ENCODE peak calls at places on chromosome 12, in nine cellular contexts. F, Q, V, M, Y, J, N, X and U are unnamed samples.

GRCh38 chr12:54417712-54418440 is 1.2 kb downstream of the ITGA5 start:
- DNase-seq in F (no peak), Q (peak), V (peak), M (no peak), Y (no peak), J (no peak), N (peak), X (no peak), U (no peak)

GRCh38 chr12:75850751-75851462 is 180.7 kb downstream of the PHLDA1 start:
- DNase-seq in F (no peak), Q (no peak), V (peak), M (peak), Y (no peak), J (peak), N (no peak), X (peak), U (peak)

GRCh38 chr12:15209782-15210181 is 11.4 kb downstream of the RERG start:
- DNase-seq in F (no peak), Q (no peak), V (peak), M (peak), Y (no peak), J (peak), N (no peak), X (no peak), U (no peak)

GRCh38 chr12:77442633-77443032 is 377.3 kb upstream of the E2F7 start:
- DNase-seq in F (no peak), Q (no peak), V (peak), M (no peak), Y (no peak), J (peak), N (no peak), X (no peak), U (peak)

GRCh38 chr12:13000616-13000934 is 510 bp upstream of the HEBP1 start:
- DNase-seq in F (no peak), Q (no peak), V (no peak), M (no peak), Y (no peak), J (peak), N (no peak), X (no peak), U (no peak)

GRCh38 chr12:94714378-94714777 is 64.0 kb upstream of the TMCC3 start:
- DNase-seq in F (no peak), Q (no peak), V (peak), M (peak), Y (no peak), J (no peak), N (no peak), X (no peak), U (no peak)

GRCh38 chr12:6536894-6537579 is 2.7 kb downstream of the GAPDH start:
- DNase-seq in F (no peak), Q (peak), V (peak), M (no peak), Y (no peak), J (no peak), N (peak), X (no peak), U (no peak)

GRCh38 chr12:14776236-14776959 is 26.9 kb downstream of the WBP11 start:
- DNase-seq in F (no peak), Q (no peak), V (no peak), M (peak), Y (no peak), J (no peak), N (no peak), X (no peak), U (no peak)

GRCh38 chr12:98572010-98572409 is 21.5 kb upstream of the SLC25A3 start:
- DNase-seq in F (no peak), Q (no peak), V (no peak), M (no peak), Y (no peak), J (no peak), N (no peak), X (no peak), U (no peak)

GRCh38 chr12:6539276-6540134 is 5.2 kb downstream of the GAPDH start:
- DNase-seq in F (no peak), Q (peak), V (no peak), M (no peak), Y (no peak), J (no peak), N (peak), X (no peak), U (no peak)

GRCh38 chr12:40198601-40199000 is 26.2 kb upstream of the LRRK2 start:
- DNase-seq in F (no peak), Q (no peak), V (no peak), M (no peak), Y (no peak), J (no peak), N (no peak), X (no peak), U (no peak)

GRCh38 chr12:25121916-25122315 is 73.0 kb downstream of the DNAI7 start:
- DNase-seq in F (no peak), Q (no peak), V (peak), M (no peak), Y (no peak), J (no peak), N (no peak), X (no peak), U (no peak)

GRCh38 chr12:20403230-20403629 is 34.9 kb downstream of the PDE3A start:
- DNase-seq in F (no peak), Q (no peak), V (no peak), M (no peak), Y (no peak), J (no peak), N (no peak), X (no peak), U (no peak)

GRCh38 chr12:123389560-123390351 is 5.8 kb downstream of the KMT5A start:
- DNase-seq in F (no peak), Q (peak), V (peak), M (peak), Y (peak), J (peak), N (peak), X (peak), U (no peak)

GRCh38 chr12:75759842-75760260 is 248.4 kb upstream of the KRR1 start:
- DNase-seq in F (no peak), Q (no peak), V (peak), M (peak), Y (no peak), J (peak), N (no peak), X (no peak), U (peak)

GRCh38 chr12:27034607-27035293 is 12.4 kb downstream of the MED21 start:
- DNase-seq in F (no peak), Q (no peak), V (no peak), M (no peak), Y (no peak), J (no peak), N (no peak), X (no peak), U (no peak)

GRCh38 chr12:44502681-44503080 is 373.4 kb downstream of the NELL2 start:
- DNase-seq in F (no peak), Q (no peak), V (no peak), M (no peak), Y (no peak), J (no peak), N (no peak), X (no peak), U (no peak)

GRCh38 chr12:18868673-18869072 is 130.8 kb downstream of the CAPZA3 start:
- DNase-seq in F (no peak), Q (no peak), V (peak), M (peak), Y (no peak), J (peak), N (no peak), X (no peak), U (no peak)

GRCh38 chr12:27772328-27773049 is 7.5 kb upstream of the KLHL42 start:
- DNase-seq in F (no peak), Q (no peak), V (peak), M (no peak), Y (no peak), J (no peak), N (no peak), X (no peak), U (no peak)

GRCh38 chr12:125021771-125022170 is 28.3 kb downstream of the BRI3BP start:
- DNase-seq in F (no peak), Q (no peak), V (no peak), M (no peak), Y (no peak), J (no peak), N (no peak), X (no peak), U (no peak)